ENCODE peak calls at places on chromosome 7, in four cellular contexts. O, W, G and L are unnamed samples.
A peak's percentile ranks its signal among the peaks of the same experiment; 100 is the strongest.

GRCh38 chr7:47510192-47510591 is 71.7 kb downstream of the TNS3 start:
- DNase-seq in O (no peak), W (no peak), G (no peak), L (no peak)

GRCh38 chr7:30310674-30311362 is 26.4 kb downstream of the ZNRF2 start:
- DNase-seq in O (no peak), W (no peak), G (no peak), L (no peak)

GRCh38 chr7:130154501-130155317 is 50.5 kb downstream of the TMEM209 start:
- DNase-seq in O (peak; percentile 81), W (peak; percentile 43), G (no peak), L (no peak)

GRCh38 chr7:105298439-105298894 is 90.3 kb downstream of the SRPK2 start:
- DNase-seq in O (no peak), W (no peak), G (no peak), L (no peak)

GRCh38 chr7:141702047-141702567 is at the start of gene DENND11:
- DNase-seq in O (peak; percentile 59), W (peak; percentile 79), G (no peak), L (no peak)

GRCh38 chr7:95545007-95545615 is 51.2 kb downstream of the PDK4 start:
- DNase-seq in O (peak; percentile 75), W (peak; percentile 82), G (peak; percentile 27), L (peak; percentile 71)

GRCh38 chr7:128444242-128444641 is 11.4 kb upstream of the HILPDA start:
- DNase-seq in O (no peak), W (no peak), G (no peak), L (no peak)

GRCh38 chr7:15584575-15584974 is 22.8 kb upstream of the AGMO start:
- DNase-seq in O (no peak), W (no peak), G (no peak), L (no peak)

GRCh38 chr7:149748223-149748874 is 25.0 kb downstream of the ZNF467 start:
- DNase-seq in O (no peak), W (no peak), G (no peak), L (no peak)

GRCh38 chr7:98116656-98117461 is 10.2 kb downstream of the LMTK2 start:
- DNase-seq in O (no peak), W (peak; percentile 45), G (no peak), L (peak; percentile 43)

GRCh38 chr7:140229101-140229525 is 52.3 kb upstream of the KDM7A start:
- DNase-seq in O (no peak), W (no peak), G (no peak), L (no peak)

GRCh38 chr7:98335411-98335977 is 54.0 kb downstream of the BRI3 start:
- DNase-seq in O (no peak), W (no peak), G (no peak), L (no peak)

GRCh38 chr7:86629-87028 is 105.7 kb upstream of the FAM20C start:
- DNase-seq in O (no peak), W (no peak), G (no peak), L (no peak)

GRCh38 chr7:143299840-143300239 is 11.7 kb downstream of the CASP2 start:
- DNase-seq in O (peak; percentile 52), W (peak; percentile 14), G (no peak), L (no peak)

GRCh38 chr7:127588697-127589482 is 679 bp downstream of the ARF5 start:
- DNase-seq in O (peak; percentile 87), W (peak; percentile 81), G (no peak), L (peak; percentile 22)

GRCh38 chr7:108452707-108453106 is 3.5 kb downstream of the NRCAM start:
- DNase-seq in O (no peak), W (peak; percentile 47), G (no peak), L (peak; percentile 47)

GRCh38 chr7:104010052-104010909 is 20.8 kb upstream of the RELN start:
- DNase-seq in O (no peak), W (no peak), G (no peak), L (no peak)

GRCh38 chr7:131745645-131746248 is 189.3 kb upstream of the PODXL start:
- DNase-seq in O (peak; percentile 10), W (peak; percentile 55), G (no peak), L (peak; percentile 56)

GRCh38 chr7:138001529-138002095 is at the start of gene CREB3L2:
- DNase-seq in O (peak; percentile 70), W (peak; percentile 79), G (no peak), L (peak; percentile 64)

GRCh38 chr7:28842769-28843295 is 115.3 kb downstream of the TRIL start:
- DNase-seq in O (no peak), W (no peak), G (no peak), L (no peak)

GRCh38 chr7:103632005-103632639 is 186.1 kb upstream of the SLC26A5 start:
- DNase-seq in O (no peak), W (no peak), G (no peak), L (no peak)

GRCh38 chr7:100689230-100690135 is 4.6 kb downstream of the GIGYF1 start:
- DNase-seq in O (no peak), W (no peak), G (no peak), L (no peak)

GRCh38 chr7:45290880-45291279 is 133.3 kb downstream of the RAMP3 start:
- DNase-seq in O (no peak), W (no peak), G (no peak), L (no peak)

GRCh38 chr7:138837627-138838026 is 39.6 kb upstream of the ATP6V0A4 start:
- DNase-seq in O (peak; percentile 7), W (peak; percentile 9), G (no peak), L (no peak)

GRCh38 chr7:157874870-157875229 is 538.0 kb downstream of the DNAJB6 start:
- DNase-seq in O (no peak), W (no peak), G (no peak), L (no peak)

GRCh38 chr7:157874208-157874816 is 537.5 kb downstream of the DNAJB6 start:
- DNase-seq in O (no peak), W (no peak), G (no peak), L (no peak)

GRCh38 chr7:157877298-157877840 is 540.6 kb downstream of the DNAJB6 start:
- DNase-seq in O (no peak), W (no peak), G (no peak), L (no peak)

GRCh38 chr7:157875230-157876179 is 538.7 kb downstream of the DNAJB6 start:
- DNase-seq in O (no peak), W (no peak), G (no peak), L (peak; percentile 58)

DNA sequence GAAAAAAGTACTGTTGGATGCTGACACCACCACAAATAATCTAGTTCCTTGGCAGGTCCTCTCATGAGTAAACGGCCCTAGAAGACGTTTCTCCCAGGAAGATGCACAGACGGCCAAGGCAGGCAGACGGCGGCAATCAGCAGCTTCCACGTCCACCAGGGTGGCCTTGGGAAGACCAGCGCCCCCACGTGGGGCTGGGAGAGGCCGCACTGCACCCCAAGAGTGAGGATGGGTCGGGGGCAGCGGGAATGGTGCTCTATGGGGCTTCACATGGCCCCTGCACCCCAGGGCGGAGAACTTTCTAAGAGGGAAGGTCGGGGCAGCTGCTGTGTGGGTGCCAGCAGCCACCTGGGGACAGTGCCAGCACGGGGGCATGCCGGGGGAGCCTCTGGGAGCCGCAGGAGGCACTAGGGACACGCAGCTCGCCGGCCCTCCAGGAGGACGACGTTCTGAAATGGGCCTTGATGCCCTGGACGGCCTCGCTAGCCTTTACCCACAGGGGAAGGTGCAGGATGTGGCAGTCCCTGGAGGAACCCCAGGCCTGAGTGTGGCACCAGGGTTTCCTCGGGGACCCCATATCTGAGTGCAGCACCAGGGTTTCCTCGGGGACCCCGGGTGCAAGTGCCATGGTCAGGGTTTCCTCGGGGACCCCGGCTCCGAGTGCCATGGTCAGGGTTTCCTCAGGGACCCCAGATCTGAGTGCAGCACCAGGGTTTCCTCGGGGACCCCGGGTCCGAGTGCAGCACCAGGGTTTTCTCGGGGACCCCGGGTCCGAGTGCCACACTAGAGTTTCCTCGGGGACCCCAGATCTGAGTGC is 539.9 kb downstream of the DNAJB6 start:
- DNase-seq in O (no peak), W (no peak), G (no peak), L (no peak)
- TF ChIP-seq CTCF in O (no peak), W (no peak), G (no peak), L (no peak)

DNA sequence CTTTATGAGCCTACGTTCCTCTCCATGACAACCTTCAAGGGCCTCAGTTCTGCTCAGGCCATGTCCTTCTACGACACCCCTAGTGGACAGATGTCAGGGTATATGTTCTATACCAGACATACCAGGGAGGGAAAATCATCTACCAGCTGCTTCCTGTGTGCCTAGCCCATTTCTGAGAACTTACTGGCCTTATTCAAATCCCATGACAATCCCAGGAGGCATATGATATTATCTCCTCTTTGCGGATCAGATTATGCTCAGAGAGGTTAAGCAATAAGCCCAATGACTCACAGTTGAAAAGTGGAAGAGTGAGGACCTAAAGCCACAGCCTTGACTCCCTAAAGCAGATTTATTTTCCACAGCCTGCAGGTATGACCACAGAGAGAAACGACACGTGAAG is 139.3 kb downstream of the GLI3 start:
- DNase-seq in O (no peak), W (peak; percentile 76), G (peak; percentile 73), L (peak; percentile 87)
- TF ChIP-seq CTCF in O (no peak), W (peak; percentile 6), G (peak; percentile 40), L (peak; percentile 61)

GRCh38 chr7:157473051-157473569 is 136.3 kb downstream of the DNAJB6 start:
- DNase-seq in O (no peak), W (no peak), G (no peak), L (no peak)

GRCh38 chr7:157475601-157476000 is 138.8 kb downstream of the DNAJB6 start:
- DNase-seq in O (no peak), W (no peak), G (no peak), L (no peak)

GRCh38 chr7:157476201-157476600 is 139.4 kb downstream of the DNAJB6 start:
- DNase-seq in O (no peak), W (no peak), G (no peak), L (no peak)

GRCh38 chr7:157475095-157475494 is 138.3 kb downstream of the DNAJB6 start:
- DNase-seq in O (no peak), W (no peak), G (no peak), L (no peak)

GRCh38 chr7:157474685-157475084 is 137.9 kb downstream of the DNAJB6 start:
- DNase-seq in O (no peak), W (peak; percentile 11), G (no peak), L (no peak)
- TF ChIP-seq CTCF in O (no peak), W (peak; percentile 26), G (peak; percentile 46), L (peak; percentile 51)

GRCh38 chr7:112554591-112554990 is 73.8 kb downstream of the LSMEM1 start:
- DNase-seq in O (no peak), W (peak; percentile 25), G (no peak), L (no peak)
- TF ChIP-seq CTCF in O (no peak), W (no peak), G (no peak), L (peak; percentile 9)

GRCh38 chr7:75758491-75758890 is 13.5 kb downstream of the CCL26 start:
- DNase-seq in O (no peak), W (peak; percentile 14), G (no peak), L (peak; percentile 35)

GRCh38 chr7:75757298-75757676 is 14.7 kb downstream of the CCL26 start:
- DNase-seq in O (no peak), W (no peak), G (no peak), L (no peak)

GRCh38 chr7:75756340-75757297 is 15.4 kb downstream of the CCL26 start:
- DNase-seq in O (no peak), W (peak; percentile 75), G (no peak), L (peak; percentile 62)

GRCh38 chr7:75757860-75758259 is 14.2 kb downstream of the CCL26 start:
- DNase-seq in O (no peak), W (no peak), G (no peak), L (no peak)

DNA sequence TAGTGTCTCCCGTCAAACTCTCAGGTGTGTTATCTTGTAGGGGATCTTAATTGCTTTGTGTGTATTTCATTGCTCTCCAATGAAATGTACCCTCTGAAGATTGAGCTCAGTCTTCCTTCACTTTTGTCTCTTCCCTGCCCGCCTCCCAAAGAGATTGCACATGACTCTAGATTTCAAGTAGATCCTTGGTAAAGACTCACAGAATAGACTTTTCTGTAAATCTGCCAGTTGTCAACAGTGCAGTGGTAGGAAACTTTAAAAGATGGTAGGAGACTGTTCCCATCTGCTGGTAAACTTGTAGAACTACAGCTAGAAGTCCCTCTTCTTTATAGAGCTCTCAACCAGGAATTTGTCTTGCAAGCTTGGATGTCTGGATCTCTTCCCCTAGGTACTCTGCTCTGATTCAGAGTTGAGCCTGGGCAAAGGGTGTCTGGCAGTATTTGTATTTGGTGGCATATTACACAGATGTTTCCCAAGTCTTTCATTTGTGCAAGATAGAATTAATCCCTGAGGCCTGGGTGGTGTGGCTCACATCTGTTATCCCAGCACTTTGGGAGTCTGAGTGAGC is 9.6 kb downstream of the CCL26 start:
- DNase-seq in O (no peak), W (peak; percentile 76), G (peak; percentile 66), L (peak; percentile 25)
- TF ChIP-seq CTCF in O (peak; percentile 83), W (peak; percentile 70), G (peak; percentile 64), L (peak; percentile 68)